ENCODE peak calls at places on chromosomes 7 and 10, in five cellular contexts. D is HepG2, P is GM12878, G is H1, C is K562. I is an unnamed sample.

GRCh38 chr10:6299234-6299633 is 96.5 kb downstream of the PFKFB3 start:
- DNase-seq in P (no peak), D (peak), G (no peak), C (no peak), I (peak)

GRCh38 chr7:74164985-74165456 is 9.1 kb upstream of the EIF4H start:
- DNase-seq in G (no peak), D (no peak), P (no peak), C (peak), I (no peak)

GRCh38 chr7:100547872-100548271 is 8.9 kb downstream of the AGFG2 start:
- DNase-seq in G (no peak), P (no peak), D (no peak), C (peak), I (no peak)

GRCh38 chr10:127977368-127978009 is 70.6 kb downstream of the PTPRE start:
- DNase-seq in C (no peak), D (no peak), P (no peak), G (no peak), I (peak)

GRCh38 chr10:9895406-9895805 is 1122.3 kb upstream of the CELF2 start:
- DNase-seq in D (no peak), P (no peak), G (no peak), C (no peak), I (no peak)

GRCh38 chr7:129665013-129665401 is 53.5 kb downstream of the NRF1 start:
- DNase-seq in P (no peak), C (no peak), D (no peak), G (peak), I (peak)

GRCh38 chr7:7654964-7655363 is 14.4 kb downstream of the UMAD1 start:
- DNase-seq in G (no peak), C (no peak), P (no peak), D (no peak), I (no peak)

GRCh38 chr7:73577627-73578341 is 595 bp downstream of the TBL2 start:
- DNase-seq in D (peak), G (no peak), P (no peak), C (no peak), I (no peak)

GRCh38 chr10:110326351-110327032 is 21.8 kb upstream of the SMNDC1 start:
- DNase-seq in D (no peak), G (no peak), C (no peak), P (peak), I (no peak)

GRCh38 chr10:11646450-11646849 is 35.0 kb upstream of the USP6NL start:
- DNase-seq in D (no peak), G (no peak), C (no peak), P (no peak), I (no peak)

GRCh38 chr10:120490288-120490687 is 33.3 kb downstream of the PLPP4 start:
- DNase-seq in D (no peak), P (no peak), G (no peak), C (no peak), I (no peak)

GRCh38 chr10:60384708-60385398 is 4.8 kb downstream of the ANK3 start:
- DNase-seq in G (no peak), P (no peak), D (no peak), C (no peak), I (peak)

GRCh38 chr7:83065714-83066113 is 97.0 kb downstream of the PCLO start:
- DNase-seq in P (no peak), D (no peak), G (no peak), C (no peak), I (no peak)

GRCh38 chr7:105996860-105997737 is 34.0 kb downstream of the CDHR3 start:
- DNase-seq in G (no peak), D (peak), C (no peak), P (no peak), I (no peak)

GRCh38 chr10:5959116-5959515 is 18.2 kb downstream of the IL15RA start:
- DNase-seq in C (no peak), P (no peak), D (no peak), G (no peak), I (no peak)

GRCh38 chr7:154886591-154886990 is 116.3 kb downstream of the PAXIP1 start:
- DNase-seq in D (no peak), C (no peak), P (no peak), G (no peak), I (no peak)

GRCh38 chr7:120856621-120857352 is 1.2 kb downstream of the TSPAN12 start:
- DNase-seq in C (peak), P (peak), G (no peak), D (peak), I (peak)

GRCh38 chr10:3948843-3949242 is 163.8 kb upstream of the KLF6 start:
- DNase-seq in D (no peak), C (no peak), G (no peak), P (no peak), I (no peak)

GRCh38 chr10:28315140-28315539 is 12.3 kb upstream of the MPP7 start:
- DNase-seq in P (no peak), C (no peak), D (no peak), G (no peak), I (no peak)

GRCh38 chr10:11284291-11285085 is 266.8 kb downstream of the CELF2 start:
- DNase-seq in P (no peak), D (no peak), G (no peak), C (no peak), I (no peak)

GRCh38 chr10:33537066-33537465 is 202.6 kb upstream of the NRP1 start:
- DNase-seq in C (no peak), P (no peak), G (no peak), D (no peak), I (no peak)

GRCh38 chr7:22726849-22727792 is at the start of gene IL6:
- DNase-seq in P (no peak), D (peak), G (no peak), C (peak), I (no peak)

GRCh38 chr7:137078781-137079180 is 210.3 kb downstream of the CHRM2 start:
- DNase-seq in D (no peak), G (no peak), C (no peak), P (no peak), I (no peak)

GRCh38 chr7:127874049-127874636 is 157.1 kb downstream of the LRRC4 start:
- DNase-seq in P (no peak), D (no peak), C (no peak), G (no peak), I (no peak)

GRCh38 chr7:28855538-28856217 is 102.5 kb downstream of the TRIL start:
- DNase-seq in G (no peak), D (peak), P (no peak), C (peak), I (peak)

GRCh38 chr10:60048146-60048545 is 141.8 kb upstream of the CCDC6 start:
- DNase-seq in C (no peak), G (peak), P (no peak), D (peak), I (peak)

GRCh38 chr10:109773818-109774440 is 149.4 kb downstream of the XPNPEP1 start:
- DNase-seq in G (no peak), P (no peak), C (peak), D (peak), I (peak)

GRCh38 chr10:131123496-131123895 is 188.0 kb downstream of the TCERG1L start:
- DNase-seq in G (no peak), P (no peak), C (no peak), D (no peak), I (no peak)

GRCh38 chr7:142478479-142479220 is 220.8 kb upstream of the PRSS58 start:
- DNase-seq in G (no peak), D (peak), C (peak), P (no peak), I (peak)

GRCh38 chr10:1241322-1241890 is 185.2 kb downstream of the WDR37 start:
- DNase-seq in D (no peak), C (no peak), P (no peak), G (no peak), I (no peak)

GRCh38 chr10:1242975-1243374 is 186.8 kb downstream of the WDR37 start:
- DNase-seq in P (no peak), D (no peak), C (no peak), G (no peak), I (no peak)

GRCh38 chr10:1241973-1242935 is 186.1 kb downstream of the WDR37 start:
- DNase-seq in P (no peak), D (no peak), C (no peak), G (no peak), I (no peak)

GRCh38 chr10:1243486-1244182 is 187.4 kb downstream of the WDR37 start:
- DNase-seq in G (no peak), D (no peak), C (peak), P (no peak), I (no peak)

GRCh38 chr10:1240341-1240775 is 184.2 kb downstream of the WDR37 start:
- DNase-seq in D (no peak), P (no peak), C (no peak), G (peak), I (no peak)
- TF ChIP-seq HDAC2 in D (no peak), P (no peak), C (no peak), G (no peak), I (no peak)

GRCh38 chr7:97006951-97007861 is 1.9 kb downstream of the DLX6 start:
- DNase-seq in P (no peak), D (no peak), C (no peak), G (no peak), I (no peak)
- H3K4me3 ChIP-seq in P (no peak), D (peak), C (no peak), G (peak), I (no peak)

DNA sequence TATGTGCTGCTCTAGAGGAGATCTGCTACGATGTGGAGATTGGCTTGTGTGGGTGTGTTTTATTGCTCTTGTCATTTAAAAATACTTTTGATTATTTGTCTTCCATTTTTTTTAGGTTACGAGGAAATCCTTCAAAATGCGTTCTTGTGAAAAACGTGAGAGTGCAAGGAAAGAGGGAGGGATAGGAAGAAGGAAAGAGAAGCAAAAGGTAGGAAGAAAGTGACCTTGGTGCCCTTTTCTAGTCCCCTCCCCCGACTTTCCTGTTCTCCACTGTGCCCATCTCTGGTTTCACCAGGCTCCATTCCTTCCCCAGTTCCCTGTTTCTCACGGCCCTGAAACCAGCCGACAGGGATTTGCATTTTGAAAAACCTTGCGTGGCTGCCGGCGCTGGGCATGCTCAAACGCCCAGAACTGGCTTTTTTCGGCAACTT is 511 bp upstream of the GNAI1 start:
- DNase-seq in G (no peak), C (no peak), D (no peak), P (no peak), I (no peak)
- TF ChIP-seq HDAC2 in G (no peak), C (no peak), D (no peak), P (no peak), I (no peak)

GRCh38 chr10:50604049-50604640 is 19.6 kb downstream of the SGMS1 start:
- DNase-seq in D (no peak), G (no peak), P (no peak), C (peak), I (no peak)
- H3K4me3 ChIP-seq in D (no peak), G (no peak), P (no peak), C (no peak), I (no peak)

I was measured in A549.